ENCODE peak calls at places on chromosomes 1 and 21, in eight cellular contexts. E is right atrium auricular region, A is NCI-H1417, Y is RWPE1, X is ACHN, K is endothelial cell of umbilical vein, F is endothelial cell, U is non-pigmented ciliary epithelial cell. G is an unnamed sample.

GRCh38 chr1:2320760-2321159 is 70.6 kb downstream of the MORN1 start:
- DNase-seq in A (no peak), K (no peak), E (no peak), Y (no peak), X (no peak), F (no peak), U (no peak), G (no peak)

GRCh38 chr1:199758626-199759255 is 268.8 kb upstream of the NR5A2 start:
- DNase-seq in U (no peak), E (no peak), Y (no peak), X (peak), K (no peak), F (no peak), A (no peak), G (no peak)

GRCh38 chr1:234956821-234957329 is 171.8 kb downstream of the TOMM20 start:
- DNase-seq in F (no peak), E (peak), A (peak), X (no peak), Y (no peak), K (no peak), U (no peak), G (no peak)

GRCh38 chr1:113917400-113918082 is 11.6 kb upstream of the HIPK1 start:
- DNase-seq in E (no peak), A (no peak), F (no peak), Y (peak), X (no peak), K (no peak), U (no peak), G (no peak)

GRCh38 chr21:16713331-16714114 is 799.3 kb upstream of the CXADR start:
- DNase-seq in K (peak), A (no peak), F (no peak), E (no peak), U (no peak), Y (no peak), X (no peak), G (no peak)

GRCh38 chr1:242129103-242129502 is 130.2 kb upstream of the MAP1LC3C start:
- DNase-seq in K (no peak), E (no peak), A (no peak), F (no peak), Y (peak), X (peak), U (no peak), G (peak)

GRCh38 chr1:91790296-91790851 is 95.6 kb downstream of the TGFBR3 start:
- DNase-seq in F (no peak), X (no peak), A (no peak), Y (no peak), U (no peak), E (no peak), K (no peak), G (no peak)

GRCh38 chr1:209409786-209410185 is 173.7 kb upstream of the CAMK1G start:
- DNase-seq in F (no peak), X (peak), U (peak), K (no peak), E (no peak), A (no peak), Y (no peak), G (no peak)

GRCh38 chr1:201719812-201720521 is 109.0 kb upstream of the IPO9 start:
- DNase-seq in U (no peak), A (peak), E (peak), K (peak), F (no peak), Y (no peak), X (no peak), G (no peak)

GRCh38 chr1:202255343-202255742 is 61.7 kb downstream of the LGR6 start:
- DNase-seq in U (no peak), F (no peak), E (no peak), X (no peak), Y (no peak), A (peak), K (no peak), G (no peak)

GRCh38 chr1:43803646-43804045 is 96.3 kb downstream of the ST3GAL3 start:
- DNase-seq in U (no peak), E (no peak), F (no peak), Y (no peak), K (no peak), X (no peak), A (no peak), G (no peak)

GRCh38 chr1:10724052-10724494 is 72.4 kb downstream of the CASZ1 start:
- DNase-seq in U (no peak), X (peak), K (no peak), F (no peak), A (no peak), E (peak), Y (peak), G (no peak)

GRCh38 chr1:204649756-204650155 is 35.8 kb downstream of the LRRN2 start:
- DNase-seq in Y (no peak), F (no peak), K (no peak), E (no peak), A (no peak), U (no peak), X (no peak), G (no peak)

G was measured in NCI-H1930.